ENCODE peak calls at places on chromosomes 13 and 19, in five cellular contexts. One of them, this sample, is unnamed. For H3K4me1, the result is how much of the 10 kb centered on the place peaks cover.

GRCh38 chr13:24252136-24252535 is 57.2 kb upstream of the C1QTNF9 start:
- DNase-seq in stomach: no peak
- DNase-seq in upper lobe of right lung: no peak
- DNase-seq in sigmoid colon: no peak
- DNase-seq in heart left ventricle: no peak
- DNase-seq in this sample: no peak

GRCh38 chr19:35911173-35911572 is 3.1 kb upstream of the TYROBP start:
- DNase-seq in stomach: no peak
- DNase-seq in sigmoid colon: no peak
- DNase-seq in heart left ventricle: no peak
- DNase-seq in upper lobe of right lung: no peak
- DNase-seq in this sample: peak

GRCh38 chr19:35318679-35319448 is 10.1 kb upstream of the CD22 start:
- DNase-seq in upper lobe of right lung: peak
- DNase-seq in heart left ventricle: peak
- DNase-seq in stomach: peak
- DNase-seq in sigmoid colon: peak
- DNase-seq in this sample: peak

GRCh38 chr19:927044-927706 is 1.3 kb downstream of the ARID3A start:
- DNase-seq in sigmoid colon: peak
- DNase-seq in heart left ventricle: peak
- DNase-seq in stomach: peak
- DNase-seq in upper lobe of right lung: peak
- DNase-seq in this sample: peak

GRCh38 chr13:106284358-106284757 is 251.1 kb downstream of the EFNB2 start:
- DNase-seq in sigmoid colon: no peak
- DNase-seq in stomach: no peak
- DNase-seq in upper lobe of right lung: no peak
- DNase-seq in heart left ventricle: no peak
- DNase-seq in this sample: no peak

GRCh38 chr19:46371371-46371901 is 24.5 kb downstream of the PPP5C start:
- DNase-seq in stomach: no peak
- DNase-seq in heart left ventricle: no peak
- DNase-seq in sigmoid colon: peak
- DNase-seq in upper lobe of right lung: peak
- DNase-seq in this sample: peak

GRCh38 chr19:23774156-23774971 is 15.7 kb upstream of the ZNF681 start:
- DNase-seq in upper lobe of right lung: no peak
- DNase-seq in sigmoid colon: no peak
- DNase-seq in heart left ventricle: no peak
- DNase-seq in stomach: no peak
- DNase-seq in this sample: no peak

GRCh38 chr19:4519521-4520277 is 1.4 kb upstream of the PLIN4 start:
- DNase-seq in heart left ventricle: no peak
- DNase-seq in stomach: no peak
- DNase-seq in sigmoid colon: peak
- DNase-seq in upper lobe of right lung: no peak
- DNase-seq in this sample: no peak

GRCh38 chr19:34474233-34474989 is 7.1 kb upstream of the WTIP start:
- DNase-seq in sigmoid colon: no peak
- DNase-seq in heart left ventricle: no peak
- DNase-seq in stomach: no peak
- DNase-seq in upper lobe of right lung: no peak
- DNase-seq in this sample: no peak

GRCh38 chr19:54108496-54108895 is 5.8 kb downstream of the NDUFA3 start:
- DNase-seq in heart left ventricle: no peak
- DNase-seq in upper lobe of right lung: no peak
- DNase-seq in stomach: no peak
- DNase-seq in sigmoid colon: no peak
- DNase-seq in this sample: no peak

GRCh38 chr13:96700657-96701056 is 293.6 kb downstream of the OXGR1 start:
- DNase-seq in heart left ventricle: no peak
- DNase-seq in sigmoid colon: no peak
- DNase-seq in stomach: no peak
- DNase-seq in upper lobe of right lung: no peak
- DNase-seq in this sample: no peak

GRCh38 chr19:33398361-33399060 is 25.0 kb downstream of the CEBPG start:
- DNase-seq in stomach: no peak
- DNase-seq in sigmoid colon: peak
- DNase-seq in heart left ventricle: no peak
- DNase-seq in upper lobe of right lung: peak
- DNase-seq in this sample: no peak

GRCh38 chr13:50075619-50076097 is 60.4 kb downstream of the KCNRG start:
- DNase-seq in upper lobe of right lung: no peak
- DNase-seq in stomach: no peak
- DNase-seq in heart left ventricle: no peak
- DNase-seq in sigmoid colon: no peak
- DNase-seq in this sample: no peak

GRCh38 chr19:35986664-35987570 is 8.1 kb upstream of the SDHAF1 start:
- DNase-seq in upper lobe of right lung: no peak
- DNase-seq in heart left ventricle: no peak
- DNase-seq in stomach: no peak
- DNase-seq in sigmoid colon: no peak
- DNase-seq in this sample: no peak

GRCh38 chr19:38512277-38512676 is 78.8 kb downstream of the RYR1 start:
- DNase-seq in heart left ventricle: peak
- DNase-seq in upper lobe of right lung: no peak
- DNase-seq in stomach: no peak
- DNase-seq in sigmoid colon: no peak
- DNase-seq in this sample: no peak

GRCh38 chr13:28981530-28981929 is 161.4 kb downstream of the MTUS2 start:
- DNase-seq in upper lobe of right lung: no peak
- DNase-seq in stomach: no peak
- DNase-seq in sigmoid colon: no peak
- DNase-seq in heart left ventricle: peak
- DNase-seq in this sample: no peak

GRCh38 chr13:44293908-44294735 is 79.5 kb upstream of the SERP2 start:
- DNase-seq in heart left ventricle: no peak
- DNase-seq in stomach: no peak
- DNase-seq in upper lobe of right lung: no peak
- DNase-seq in sigmoid colon: no peak
- DNase-seq in this sample: no peak

DNA sequence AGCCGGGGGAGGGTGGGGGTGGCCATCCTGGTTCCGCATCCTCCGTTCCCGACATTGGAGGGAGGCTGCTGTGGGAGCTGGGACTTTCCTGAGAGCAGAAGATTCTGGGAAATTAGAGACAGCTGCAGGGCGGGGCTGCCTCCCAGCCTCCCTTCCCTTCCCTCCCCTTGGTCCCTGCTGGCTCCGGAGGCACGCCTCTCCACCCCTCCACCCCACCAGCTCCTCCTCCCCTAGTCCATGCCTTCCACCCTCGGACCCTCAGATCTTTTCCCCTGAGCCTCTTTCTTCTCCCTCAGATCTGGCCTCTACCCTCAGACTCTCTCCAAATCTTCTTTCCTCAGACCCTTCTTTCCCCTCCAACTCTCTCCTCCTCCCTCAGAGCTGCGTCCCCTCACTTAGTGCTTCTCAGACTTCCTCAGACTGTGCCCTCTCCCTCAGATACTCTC is 3.1 kb upstream of the BCL3 start:
- DNase-seq in heart left ventricle: peak
- DNase-seq in sigmoid colon: peak
- DNase-seq in stomach: peak
- DNase-seq in upper lobe of right lung: peak
- DNase-seq in this sample: peak
- H3K4me1 ChIP-seq in heart left ventricle: half or more
- H3K4me1 ChIP-seq in sigmoid colon: half or more
- H3K4me1 ChIP-seq in stomach: half or more
- H3K4me1 ChIP-seq in upper lobe of right lung: half or more
- H3K4me1 ChIP-seq in this sample: under half

GRCh38 chr19:10727599-10728250 is 9.8 kb downstream of the DNM2 start:
- DNase-seq in sigmoid colon: no peak
- DNase-seq in upper lobe of right lung: no peak
- DNase-seq in heart left ventricle: no peak
- DNase-seq in stomach: no peak
- DNase-seq in this sample: no peak
- H3K4me1 ChIP-seq in sigmoid colon: under half
- H3K4me1 ChIP-seq in upper lobe of right lung: half or more
- H3K4me1 ChIP-seq in heart left ventricle: half or more
- H3K4me1 ChIP-seq in stomach: half or more
- H3K4me1 ChIP-seq in this sample: under half

DNA sequence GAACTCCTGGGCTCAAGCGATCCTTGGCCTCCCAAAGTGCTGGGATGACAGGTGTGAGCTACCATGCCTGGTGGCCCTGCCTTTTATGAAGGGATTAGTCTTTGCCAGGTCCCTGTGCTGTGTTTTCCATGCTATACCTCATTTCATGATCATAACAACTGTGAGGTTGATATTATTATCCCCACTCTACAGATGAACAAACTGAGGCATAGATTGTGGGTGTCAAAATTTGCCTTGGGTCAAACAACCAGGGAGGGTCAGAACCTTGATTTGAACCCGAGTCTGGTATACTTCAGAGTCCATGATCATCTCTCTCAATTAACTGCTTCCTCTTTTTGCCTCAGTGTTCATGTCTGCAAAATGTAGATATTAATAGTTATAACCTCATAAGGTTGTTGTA is 6.9 kb downstream of the PINLYP start:
- DNase-seq in heart left ventricle: no peak
- DNase-seq in stomach: no peak
- DNase-seq in upper lobe of right lung: no peak
- DNase-seq in sigmoid colon: no peak
- DNase-seq in this sample: no peak
- H3K4me1 ChIP-seq in heart left ventricle: under half
- H3K4me1 ChIP-seq in stomach: under half
- H3K4me1 ChIP-seq in upper lobe of right lung: under half
- H3K4me1 ChIP-seq in sigmoid colon: under half
- H3K4me1 ChIP-seq in this sample: under half

GRCh38 chr13:51822106-51822840 is 18.3 kb upstream of the DHRS12 start:
- DNase-seq in stomach: no peak
- DNase-seq in sigmoid colon: peak
- DNase-seq in heart left ventricle: no peak
- DNase-seq in upper lobe of right lung: no peak
- DNase-seq in this sample: no peak

GRCh38 chr13:51825681-51826254 is 19.2 kb downstream of the TMEM272 start:
- DNase-seq in upper lobe of right lung: no peak
- DNase-seq in sigmoid colon: no peak
- DNase-seq in heart left ventricle: no peak
- DNase-seq in stomach: no peak
- DNase-seq in this sample: no peak

GRCh38 chr13:51823351-51823750 is 19.4 kb upstream of the DHRS12 start:
- DNase-seq in stomach: no peak
- DNase-seq in sigmoid colon: peak
- DNase-seq in upper lobe of right lung: no peak
- DNase-seq in heart left ventricle: no peak
- DNase-seq in this sample: no peak

GRCh38 chr13:51825165-51825592 is 19.8 kb downstream of the TMEM272 start:
- DNase-seq in sigmoid colon: no peak
- DNase-seq in upper lobe of right lung: no peak
- DNase-seq in heart left ventricle: no peak
- DNase-seq in stomach: no peak
- DNase-seq in this sample: no peak

DNA sequence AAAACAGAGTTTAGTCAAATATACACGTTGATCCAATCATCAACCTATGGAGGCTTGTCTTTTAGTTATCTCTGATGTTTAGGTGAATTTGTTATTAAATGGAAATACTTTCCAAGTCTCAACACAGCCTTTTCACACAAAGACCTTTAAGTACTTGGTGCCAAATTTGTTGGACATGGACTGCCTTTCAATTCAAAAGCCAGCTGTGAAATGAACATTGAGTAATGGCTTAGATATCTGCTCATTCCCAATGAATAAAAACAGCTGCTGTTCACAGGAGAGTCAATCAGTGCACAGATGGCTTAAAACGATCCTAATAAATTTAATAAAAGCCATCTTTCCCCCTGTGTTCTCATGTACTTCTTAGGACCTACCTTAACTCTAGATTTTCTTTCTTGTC is 19.9 kb upstream of the DHRS12 start:
- DNase-seq in stomach: no peak
- DNase-seq in sigmoid colon: no peak
- DNase-seq in upper lobe of right lung: no peak
- DNase-seq in heart left ventricle: no peak
- DNase-seq in this sample: no peak
- H3K4me1 ChIP-seq in stomach: half or more
- H3K4me1 ChIP-seq in sigmoid colon: under half
- H3K4me1 ChIP-seq in upper lobe of right lung: under half
- H3K4me1 ChIP-seq in heart left ventricle: half or more
- H3K4me1 ChIP-seq in this sample: under half

DNA sequence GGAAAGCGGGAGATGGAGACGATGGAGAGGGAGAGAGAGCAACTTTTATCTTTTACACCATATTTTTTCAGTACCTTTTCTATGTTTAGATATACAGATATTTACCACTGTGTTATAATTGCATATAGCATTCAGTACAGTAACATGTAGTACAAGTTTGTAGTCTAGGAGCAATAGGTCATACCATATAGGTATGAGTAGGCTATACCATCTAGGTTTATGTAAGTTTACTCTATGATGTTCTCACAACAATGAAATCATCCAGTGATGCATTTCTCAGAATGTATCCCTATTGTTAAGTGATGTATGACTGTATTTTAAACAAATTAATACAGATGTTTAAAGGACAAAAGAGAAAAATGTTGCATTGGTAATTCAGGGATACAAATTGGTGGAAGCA is 136.1 kb downstream of the PDS5B start:
- DNase-seq in stomach: no peak
- DNase-seq in upper lobe of right lung: no peak
- DNase-seq in heart left ventricle: no peak
- DNase-seq in sigmoid colon: no peak
- DNase-seq in this sample: no peak
- H3K4me1 ChIP-seq in stomach: under half
- H3K4me1 ChIP-seq in upper lobe of right lung: under half
- H3K4me1 ChIP-seq in heart left ventricle: under half
- H3K4me1 ChIP-seq in sigmoid colon: under half
- H3K4me1 ChIP-seq in this sample: under half

DNA sequence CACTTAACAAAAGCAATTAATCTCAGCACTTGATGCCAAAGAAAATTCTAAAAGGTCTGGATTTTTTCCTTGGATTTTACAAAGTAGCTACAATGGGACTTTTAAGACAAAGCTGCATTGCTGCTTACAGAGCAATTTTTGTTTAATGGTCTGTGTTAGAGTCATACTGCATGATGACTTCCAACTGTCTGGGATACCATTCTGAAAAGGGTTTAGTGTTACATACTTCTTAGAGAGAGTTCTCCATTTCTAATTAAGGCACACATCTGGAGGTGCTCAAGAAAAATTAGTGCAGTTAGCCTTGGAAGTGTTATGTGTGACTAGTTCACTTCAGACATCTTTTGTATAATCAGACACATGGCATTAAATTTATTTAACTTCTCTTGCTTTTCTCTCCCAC is 35.0 kb downstream of the USPL1 start:
- DNase-seq in sigmoid colon: no peak
- DNase-seq in heart left ventricle: no peak
- DNase-seq in upper lobe of right lung: no peak
- DNase-seq in stomach: no peak
- DNase-seq in this sample: no peak
- H3K4me1 ChIP-seq in sigmoid colon: under half
- H3K4me1 ChIP-seq in heart left ventricle: under half
- H3K4me1 ChIP-seq in upper lobe of right lung: under half
- H3K4me1 ChIP-seq in stomach: under half
- H3K4me1 ChIP-seq in this sample: under half

This sample was measured in kidney.